ENCODE peak calls at places on chromosomes 2 and 18, in nine cellular contexts. I is fibroblast of lung, W is GM10248, A is sigmoid colon, B is Calu3, P is lung, O is progenitor cell of endocrine pancreas, Y is PC-3, V is GM20000. S is an unnamed sample.

GRCh38 chr2:41869542-41870256 is 178.1 kb upstream of the PKDCC start:
- DNase-seq in I (peak; percentile 71), W (peak; percentile 77), A (peak; percentile 85), B (peak; percentile 82), P (peak; percentile 62), O (peak; percentile 80), Y (peak; percentile 79), V (peak; percentile 72), S (peak; percentile 27)

GRCh38 chr2:188293601-188294482 is 2.2 kb downstream of the GULP1 start:
- DNase-seq in I (peak; percentile 83), W (no peak), A (peak; percentile 90), B (peak; percentile 72), P (peak; percentile 59), O (no peak), Y (peak; percentile 86), V (no peak), S (peak; percentile 46)

GRCh38 chr2:86649119-86649947 is 25.7 kb upstream of the RNF103 start:
- DNase-seq in I (no peak), W (no peak), A (no peak), B (peak; percentile 34), P (no peak), O (no peak), Y (no peak), V (no peak), S (no peak)

GRCh38 chr2:180690611-180691010 is 289.8 kb upstream of the UBE2E3 start:
- DNase-seq in I (peak; percentile 28), W (no peak), A (no peak), B (no peak), P (no peak), O (no peak), Y (peak; percentile 76), V (no peak), S (no peak)

GRCh38 chr2:148764820-148765219 is 110.2 kb upstream of the KIF5C start:
- DNase-seq in I (no peak), W (no peak), A (no peak), B (no peak), P (no peak), O (no peak), Y (no peak), V (no peak), S (no peak)

GRCh38 chr2:75729861-75730260 is 19.1 kb upstream of the GCFC2 start:
- DNase-seq in I (peak; percentile 19), W (no peak), A (no peak), B (no peak), P (no peak), O (no peak), Y (peak; percentile 66), V (no peak), S (no peak)

GRCh38 chr2:200396726-200397348 is 90.3 kb downstream of the SPATS2L start:
- DNase-seq in I (peak; percentile 69), W (no peak), A (no peak), B (no peak), P (no peak), O (no peak), Y (peak; percentile 45), V (no peak), S (no peak)

GRCh38 chr2:103445356-103445755 is 683.5 kb downstream of the TMEM182 start:
- DNase-seq in I (no peak), W (no peak), A (no peak), B (no peak), P (no peak), O (no peak), Y (no peak), V (no peak), S (no peak)

GRCh38 chr18:74328196-74328595 is 12.6 kb downstream of the C18orf63 start:
- DNase-seq in I (peak; percentile 6), W (no peak), A (no peak), B (no peak), P (no peak), O (no peak), Y (no peak), V (no peak), S (no peak)

GRCh38 chr2:112345030-112346027 is 69.9 kb downstream of the ZC3H6 start:
- DNase-seq in I (no peak), W (no peak), A (no peak), B (no peak), P (no peak), O (no peak), Y (no peak), V (no peak), S (no peak)

GRCh38 chr18:25349926-25350560 is 1.9 kb downstream of the ZNF521 start:
- DNase-seq in I (peak; percentile 15), W (no peak), A (peak; percentile 68), B (no peak), P (no peak), O (peak; percentile 43), Y (no peak), V (peak; percentile 25), S (no peak)

GRCh38 chr2:202613479-202613878 is 21.3 kb upstream of the FAM117B start:
- DNase-seq in I (no peak), W (no peak), A (no peak), B (no peak), P (no peak), O (no peak), Y (no peak), V (no peak), S (no peak)

GRCh38 chr2:231413456-231413855 is 17.9 kb downstream of the B3GNT7 start:
- DNase-seq in I (no peak), W (no peak), A (no peak), B (no peak), P (no peak), O (no peak), Y (no peak), V (no peak), S (no peak)

GRCh38 chr2:231411237-231411636 is 15.7 kb downstream of the B3GNT7 start:
- DNase-seq in I (no peak), W (no peak), A (no peak), B (no peak), P (no peak), O (no peak), Y (peak; percentile 45), V (no peak), S (no peak)

GRCh38 chr2:231411871-231412615 is 16.5 kb downstream of the B3GNT7 start:
- DNase-seq in I (peak; percentile 72), W (peak; percentile 89), A (peak; percentile 94), B (peak; percentile 95), P (peak; percentile 90), O (peak; percentile 93), Y (peak; percentile 91), V (peak; percentile 94), S (peak; percentile 51)

GRCh38 chr2:231413921-231414476 is 18.5 kb downstream of the B3GNT7 start:
- DNase-seq in I (no peak), W (no peak), A (no peak), B (no peak), P (no peak), O (no peak), Y (no peak), V (no peak), S (no peak)

GRCh38 chr2:231412616-231412963 is 17.1 kb downstream of the B3GNT7 start:
- DNase-seq in I (no peak), W (no peak), A (no peak), B (no peak), P (no peak), O (no peak), Y (no peak), V (no peak), S (no peak)
- TF ChIP-seq CTCF in I (no peak), W (no peak), A (no peak), B (no peak), P (no peak), O (no peak), Y (peak; percentile 1), V (no peak), S (no peak)

GRCh38 chr2:105339414-105339813 is 2.1 kb downstream of the C2orf49 start:
- DNase-seq in I (no peak), W (no peak), A (no peak), B (no peak), P (no peak), O (no peak), Y (no peak), V (no peak), S (no peak)

DNA sequence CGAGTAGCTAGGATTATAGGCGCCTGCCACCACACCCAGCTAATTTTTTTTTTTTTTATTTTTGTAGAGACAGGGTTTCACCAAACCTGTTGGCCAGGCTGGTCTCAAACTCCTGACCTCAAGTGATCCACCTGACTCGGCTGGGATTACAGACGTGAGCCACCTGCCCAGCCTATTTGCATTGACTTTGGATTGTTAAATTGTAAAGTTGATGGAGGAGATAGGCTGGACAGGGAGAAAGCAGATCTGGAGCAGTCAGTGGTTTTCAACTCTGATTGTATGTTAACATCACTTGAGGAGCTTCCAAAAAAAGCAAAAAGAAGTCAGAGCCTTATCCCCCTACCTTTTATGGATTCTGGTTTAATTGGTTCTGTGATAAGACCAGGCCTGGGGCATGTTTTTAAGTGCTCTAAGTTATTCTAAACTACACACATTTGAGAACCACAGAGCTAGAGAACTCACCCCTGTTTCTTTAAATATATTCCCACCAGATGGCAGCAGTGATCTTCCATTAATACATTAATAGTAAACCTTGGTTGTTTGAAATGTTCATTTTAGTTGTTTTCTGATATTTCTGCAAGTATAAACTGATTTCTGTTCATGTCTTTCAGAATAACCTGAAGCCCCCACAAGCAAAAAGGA is 7.5 kb downstream of the C2orf49 start:
- DNase-seq in I (peak; percentile 68), W (no peak), A (no peak), B (no peak), P (no peak), O (no peak), Y (peak; percentile 77), V (no peak), S (no peak)
- TF ChIP-seq CTCF in I (no peak), W (peak; percentile 36), A (no peak), B (no peak), P (no peak), O (peak; percentile 45), Y (peak; percentile 75), V (no peak), S (peak; percentile 31)

GRCh38 chr2:4763009-4763408 is 929.2 kb upstream of the SOX11 start:
- DNase-seq in I (peak; percentile 33), W (no peak), A (no peak), B (no peak), P (no peak), O (peak; percentile 33), Y (peak; percentile 6), V (no peak), S (no peak)
- TF ChIP-seq CTCF in I (no peak), W (no peak), A (no peak), B (no peak), P (no peak), O (peak; percentile 78), Y (peak; percentile 49), V (no peak), S (no peak)

GRCh38 chr2:70388813-70389212 is 86.9 kb upstream of the FAM136A start:
- DNase-seq in I (no peak), W (no peak), A (no peak), B (no peak), P (no peak), O (no peak), Y (no peak), V (no peak), S (no peak)

GRCh38 chr2:70388128-70388527 is 86.3 kb upstream of the FAM136A start:
- DNase-seq in I (no peak), W (no peak), A (no peak), B (no peak), P (no peak), O (no peak), Y (peak; percentile 96), V (no peak), S (no peak)

GRCh38 chr2:70381821-70382220 is 80.0 kb upstream of the FAM136A start:
- DNase-seq in I (no peak), W (no peak), A (no peak), B (peak; percentile 49), P (no peak), O (no peak), Y (peak; percentile 59), V (no peak), S (no peak)

GRCh38 chr2:70385204-70385603 is 83.3 kb upstream of the FAM136A start:
- DNase-seq in I (no peak), W (no peak), A (no peak), B (no peak), P (no peak), O (no peak), Y (no peak), V (no peak), S (no peak)

GRCh38 chr2:70385966-70386595 is 84.2 kb upstream of the FAM136A start:
- DNase-seq in I (no peak), W (no peak), A (no peak), B (no peak), P (no peak), O (no peak), Y (peak; percentile 24), V (no peak), S (no peak)
- TF ChIP-seq CTCF in I (no peak), W (no peak), A (no peak), B (no peak), P (no peak), O (no peak), Y (no peak), V (no peak), S (no peak)